ENCODE peak calls at places on chromosomes 7 and 10, in nine cellular contexts. C, D, Q, I, O, P, E, T and L are unnamed samples.
A peak's percentile ranks its signal among the peaks of the same experiment; 100 is the strongest.

GRCh38 chr10:91590904-91591791 is 41.7 kb downstream of the PPP1R3C start:
- DNase-seq in C (no peak), D (no peak), Q (no peak), I (peak; percentile 93), O (no peak), P (peak; percentile 50), E (peak; percentile 83), T (peak; percentile 73), L (peak; percentile 66)

GRCh38 chr7:14374336-14374735 is 384.9 kb upstream of the ETV1 start:
- DNase-seq in C (no peak), D (no peak), Q (no peak), I (no peak), O (no peak), P (no peak), E (no peak), T (no peak), L (no peak)

GRCh38 chr7:113370910-113371309 is 252.6 kb upstream of the SMIM30 start:
- DNase-seq in C (no peak), D (no peak), Q (no peak), I (peak; percentile 8), O (no peak), P (no peak), E (no peak), T (no peak), L (no peak)

GRCh38 chr7:132009778-132010177 is 453.4 kb upstream of the PODXL start:
- DNase-seq in C (no peak), D (no peak), Q (no peak), I (no peak), O (no peak), P (no peak), E (no peak), T (no peak), L (no peak)

GRCh38 chr10:49539320-49539885 is 482 bp upstream of the ERCC6 start:
- DNase-seq in C (no peak), D (peak; percentile 17), Q (no peak), I (peak; percentile 52), O (peak; percentile 23), P (peak; percentile 63), E (peak; percentile 36), T (peak; percentile 23), L (no peak)

GRCh38 chr10:72421895-72422540 is 67.3 kb upstream of the DNAJB12 start:
- DNase-seq in C (no peak), D (no peak), Q (no peak), I (no peak), O (no peak), P (no peak), E (no peak), T (no peak), L (no peak)

GRCh38 chr10:106768204-106768603 is 396.3 kb downstream of the SORCS1 start:
- DNase-seq in C (no peak), D (no peak), Q (no peak), I (no peak), O (no peak), P (no peak), E (no peak), T (no peak), L (no peak)

GRCh38 chr10:5305374-5305773 is 59.4 kb upstream of the UCN3 start:
- DNase-seq in C (no peak), D (no peak), Q (no peak), I (no peak), O (no peak), P (no peak), E (peak; percentile 25), T (no peak), L (no peak)

GRCh38 chr7:101816499-101817030 is 861 bp upstream of the CUX1 start:
- DNase-seq in C (no peak), D (no peak), Q (no peak), I (peak; percentile 37), O (peak; percentile 30), P (peak; percentile 77), E (peak; percentile 63), T (peak; percentile 62), L (peak; percentile 69)

GRCh38 chr7:149760538-149760937 is 12.8 kb downstream of the ZNF467 start:
- DNase-seq in C (no peak), D (no peak), Q (no peak), I (no peak), O (no peak), P (peak; percentile 55), E (no peak), T (no peak), L (no peak)
- H3K27me3 ChIP-seq in C (no peaks in the 10 kb centered on the region), D (no peaks in the 10 kb centered on the region), Q (no peaks in the 10 kb centered on the region), I (peaks cover 25% of the 10 kb centered on the region), O (no peaks in the 10 kb centered on the region), P (no peaks in the 10 kb centered on the region), E (no peaks in the 10 kb centered on the region), T (no peaks in the 10 kb centered on the region), L (no peaks in the 10 kb centered on the region)

DNA sequence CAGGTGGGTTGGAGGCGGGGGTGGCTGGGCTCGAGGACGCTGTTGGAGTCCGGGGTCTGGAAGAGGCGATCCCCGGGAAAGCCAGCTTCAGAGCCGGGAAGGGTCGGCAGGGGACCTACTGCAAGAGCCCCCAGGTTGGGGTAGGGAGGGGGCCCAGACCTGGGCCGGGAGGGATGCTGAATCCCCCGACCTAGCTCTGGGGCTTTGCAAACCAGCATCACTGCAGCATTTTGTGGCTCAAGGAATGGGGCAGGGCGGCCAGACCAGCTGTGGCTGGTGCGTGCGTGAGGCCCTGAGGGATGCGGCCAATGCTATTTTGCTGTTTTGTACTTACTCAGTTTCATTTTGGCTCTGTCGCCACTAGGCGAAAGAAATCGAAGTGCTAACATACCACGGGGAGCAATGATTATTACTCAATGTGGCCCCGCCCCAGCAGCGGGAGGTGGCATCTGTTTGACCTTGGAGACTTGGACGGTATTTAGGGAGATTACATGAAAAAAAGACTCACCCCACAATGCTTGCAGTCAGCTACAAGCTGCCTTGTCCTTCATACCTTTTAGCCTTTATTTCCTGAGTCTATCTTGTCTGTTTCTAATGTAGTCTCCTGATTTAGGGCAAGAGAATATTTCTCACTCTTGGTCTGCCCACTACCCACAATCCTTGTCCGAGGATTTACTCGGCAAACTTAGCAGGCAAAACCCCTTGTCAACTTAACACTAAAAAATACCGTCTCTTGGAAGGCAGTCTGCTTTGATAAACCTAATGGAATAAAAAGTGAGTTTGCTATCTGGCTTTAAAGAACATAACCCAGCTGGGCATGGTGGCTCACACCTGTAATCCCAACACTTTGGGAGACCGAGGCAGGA is 16.2 kb downstream of the HSPB1 start:
- DNase-seq in C (no peak), D (peak; percentile 69), Q (peak; percentile 64), I (peak; percentile 89), O (peak; percentile 48), P (peak; percentile 80), E (peak; percentile 89), T (peak; percentile 70), L (peak; percentile 73)
- TF ChIP-seq POLR2A in C (no peak), D (no peak), Q (peak; percentile 64), I (no peak), O (peak; percentile 9), P (no peak), E (peak; percentile 74), T (no peak), L (no peak)

DNA sequence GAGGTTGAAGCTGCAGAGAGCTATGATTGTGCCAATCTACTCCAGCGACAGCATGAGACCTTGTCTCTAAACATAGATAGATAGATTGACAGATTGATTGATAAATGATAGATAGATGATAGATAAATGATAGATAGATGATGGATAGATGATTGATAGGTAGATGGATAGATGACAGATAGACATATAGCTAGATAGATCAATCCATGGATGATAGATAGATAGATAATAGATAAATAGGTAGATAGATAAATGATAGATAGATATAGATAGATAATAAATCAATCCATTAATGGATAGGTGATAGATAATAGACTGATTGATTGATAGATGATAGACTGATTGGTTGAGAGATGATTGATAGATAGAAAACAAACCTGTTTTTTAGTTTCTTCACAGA is 349.6 kb downstream of the PAXIP1 start:
- DNase-seq in C (no peak), D (no peak), Q (no peak), I (no peak), O (no peak), P (no peak), E (no peak), T (no peak), L (no peak)
- H3K27me3 ChIP-seq in C (no peaks in the 10 kb centered on the region), D (no peaks in the 10 kb centered on the region), Q (no peaks in the 10 kb centered on the region), I (no peaks in the 10 kb centered on the region), O (no peaks in the 10 kb centered on the region), P (peaks cover 20% of the 10 kb centered on the region), E (no peaks in the 10 kb centered on the region), T (no peaks in the 10 kb centered on the region), L (no peaks in the 10 kb centered on the region)

DNA sequence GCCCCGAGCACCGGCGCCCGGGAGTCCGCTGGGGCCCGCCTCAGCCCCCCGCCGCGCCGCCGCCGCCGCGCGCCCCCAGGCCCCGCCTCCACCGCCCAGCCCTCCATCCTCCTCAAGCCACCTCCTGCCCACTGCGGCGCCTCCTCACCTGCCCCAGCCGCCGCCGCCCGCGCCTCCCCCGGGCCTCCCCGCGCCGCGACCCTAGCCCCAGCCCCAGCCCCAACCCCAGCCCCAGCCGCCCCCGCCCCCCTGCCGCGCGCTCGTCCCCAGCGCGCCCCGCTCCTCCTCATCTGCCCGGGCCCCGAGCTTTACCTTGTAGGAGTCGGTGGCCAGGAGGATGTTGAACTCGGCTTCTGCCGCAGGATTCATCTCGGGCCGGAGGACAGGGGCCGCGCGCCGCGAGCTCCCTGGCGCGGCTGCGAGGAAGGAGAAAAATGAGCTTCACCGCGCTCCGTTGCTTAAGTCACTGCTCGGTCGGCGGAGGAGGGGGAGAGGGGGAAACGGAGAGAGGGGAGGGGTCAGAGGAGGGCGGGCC is at the start of gene NAMPT:
- DNase-seq in C (peak; percentile 52), D (peak; percentile 20), Q (no peak), I (no peak), O (peak; percentile 44), P (peak; percentile 70), E (no peak), T (peak; percentile 57), L (peak; percentile 79)
- TF ChIP-seq POLR2A in C (peak; percentile 86), D (peak; percentile 93), Q (peak; percentile 83), I (peak; percentile 98), O (peak; percentile 90), P (peak; percentile 86), E (peak; percentile 78), T (peak; percentile 85), L (peak; percentile 80)

GRCh38 chr7:149239345-149240143 is at the start of gene ZNF212:
- DNase-seq in C (peak; percentile 91), D (peak; percentile 79), Q (peak; percentile 56), I (peak; percentile 83), O (peak; percentile 89), P (peak; percentile 99), E (peak; percentile 91), T (peak; percentile 89), L (peak; percentile 82)
- H3K27me3 ChIP-seq in C (no peaks in the 10 kb centered on the region), D (no peaks in the 10 kb centered on the region), Q (no peaks in the 10 kb centered on the region), I (no peaks in the 10 kb centered on the region), O (no peaks in the 10 kb centered on the region), P (no peaks in the 10 kb centered on the region), E (no peaks in the 10 kb centered on the region), T (no peaks in the 10 kb centered on the region), L (no peaks in the 10 kb centered on the region)